ENCODE peak calls at places on chromosomes 16 and 17, in six cellular contexts. One of them, this sample, is unnamed.

GRCh38 chr17:55294042-55294751 is 29.4 kb downstream of the HLF start:
- DNase-seq in IMR-90: no peak
- DNase-seq in mesenchymal stem cell: no peak
- DNase-seq in H1: no peak
- DNase-seq in trophoblast cell: no peak
- DNase-seq in H9: no peak
- DNase-seq in this sample: no peak

GRCh38 chr16:29804455-29805231 is 1.7 kb upstream of the MAZ start:
- DNase-seq in IMR-90: no peak
- DNase-seq in mesenchymal stem cell: peak
- DNase-seq in H1: no peak
- DNase-seq in trophoblast cell: peak
- DNase-seq in H9: no peak
- DNase-seq in this sample: no peak

GRCh38 chr17:59848778-59849177 is 44.0 kb downstream of the TUBD1 start:
- DNase-seq in IMR-90: peak
- DNase-seq in mesenchymal stem cell: peak
- DNase-seq in H1: no peak
- DNase-seq in trophoblast cell: no peak
- DNase-seq in H9: no peak
- DNase-seq in this sample: no peak

GRCh38 chr17:28258347-28258887 is 60.6 kb upstream of the TMEM97 start:
- DNase-seq in IMR-90: no peak
- DNase-seq in mesenchymal stem cell: no peak
- DNase-seq in H1: no peak
- DNase-seq in trophoblast cell: no peak
- DNase-seq in H9: no peak
- DNase-seq in this sample: no peak

GRCh38 chr16:54882556-54882955 is 48.1 kb upstream of the IRX5 start:
- DNase-seq in IMR-90: no peak
- DNase-seq in mesenchymal stem cell: no peak
- DNase-seq in H1: no peak
- DNase-seq in trophoblast cell: no peak
- DNase-seq in H9: no peak
- DNase-seq in this sample: no peak

GRCh38 chr17:49959183-49959935 is 9.6 kb upstream of the DLX4 start:
- DNase-seq in IMR-90: peak
- DNase-seq in mesenchymal stem cell: no peak
- DNase-seq in H1: no peak
- DNase-seq in trophoblast cell: peak
- DNase-seq in H9: peak
- DNase-seq in this sample: no peak

GRCh38 chr16:81921415-81921814 is 89.9 kb downstream of the SDR42E1 start:
- DNase-seq in IMR-90: peak
- DNase-seq in mesenchymal stem cell: no peak
- DNase-seq in H1: no peak
- DNase-seq in trophoblast cell: no peak
- DNase-seq in H9: no peak
- DNase-seq in this sample: no peak

GRCh38 chr17:47990962-47991731 is 20.2 kb downstream of the CDK5RAP3 start:
- DNase-seq in IMR-90: peak
- DNase-seq in mesenchymal stem cell: peak
- DNase-seq in H1: no peak
- DNase-seq in trophoblast cell: no peak
- DNase-seq in H9: peak
- DNase-seq in this sample: peak

GRCh38 chr17:69533481-69534234 is 119.2 kb downstream of the MAP2K6 start:
- DNase-seq in IMR-90: no peak
- DNase-seq in mesenchymal stem cell: no peak
- DNase-seq in H1: peak
- DNase-seq in trophoblast cell: no peak
- DNase-seq in H9: peak
- DNase-seq in this sample: no peak

GRCh38 chr16:2365895-2366294 is 25.4 kb upstream of the ABCA3 start:
- DNase-seq in IMR-90: peak
- DNase-seq in mesenchymal stem cell: peak
- DNase-seq in H1: no peak
- DNase-seq in trophoblast cell: peak
- DNase-seq in H9: no peak
- DNase-seq in this sample: no peak

GRCh38 chr17:14033166-14033565 is 36.1 kb upstream of the COX10 start:
- DNase-seq in IMR-90: no peak
- DNase-seq in mesenchymal stem cell: no peak
- DNase-seq in H1: no peak
- DNase-seq in trophoblast cell: no peak
- DNase-seq in H9: no peak
- DNase-seq in this sample: no peak

GRCh38 chr16:47067203-47067602 is 76.5 kb downstream of the NETO2 start:
- DNase-seq in IMR-90: no peak
- DNase-seq in mesenchymal stem cell: no peak
- DNase-seq in H1: no peak
- DNase-seq in trophoblast cell: no peak
- DNase-seq in H9: no peak
- DNase-seq in this sample: no peak

GRCh38 chr17:34714475-34715410 is 135.4 kb downstream of the TMEM132E start:
- DNase-seq in IMR-90: no peak
- DNase-seq in mesenchymal stem cell: no peak
- DNase-seq in H1: no peak
- DNase-seq in trophoblast cell: no peak
- DNase-seq in H9: peak
- DNase-seq in this sample: no peak

GRCh38 chr17:18248300-18248731 is 10.2 kb downstream of the FLII start:
- DNase-seq in IMR-90: peak
- DNase-seq in mesenchymal stem cell: peak
- DNase-seq in H1: no peak
- DNase-seq in trophoblast cell: peak
- DNase-seq in H9: peak
- DNase-seq in this sample: no peak

GRCh38 chr16:56426585-56426984 is 1.2 kb upstream of the AMFR start:
- DNase-seq in IMR-90: peak
- DNase-seq in mesenchymal stem cell: no peak
- DNase-seq in H1: no peak
- DNase-seq in trophoblast cell: peak
- DNase-seq in H9: no peak
- DNase-seq in this sample: no peak

GRCh38 chr16:50304467-50305440 is 38.4 kb downstream of the ADCY7 start:
- DNase-seq in IMR-90: no peak
- DNase-seq in mesenchymal stem cell: no peak
- DNase-seq in H1: no peak
- DNase-seq in trophoblast cell: no peak
- DNase-seq in H9: peak
- DNase-seq in this sample: no peak

GRCh38 chr16:56518435-56518834 is 1.4 kb downstream of the BBS2 start:
- DNase-seq in IMR-90: no peak
- DNase-seq in mesenchymal stem cell: no peak
- DNase-seq in H1: no peak
- DNase-seq in trophoblast cell: no peak
- DNase-seq in H9: no peak
- DNase-seq in this sample: no peak

GRCh38 chr17:71163121-71163812 is 957.6 kb upstream of the SOX9 start:
- DNase-seq in IMR-90: peak
- DNase-seq in mesenchymal stem cell: no peak
- DNase-seq in H1: no peak
- DNase-seq in trophoblast cell: no peak
- DNase-seq in H9: no peak
- DNase-seq in this sample: no peak

GRCh38 chr16:660459-661183 is 7.3 kb upstream of the RHOT2 start:
- DNase-seq in IMR-90: peak
- DNase-seq in mesenchymal stem cell: peak
- DNase-seq in H1: no peak
- DNase-seq in trophoblast cell: peak
- DNase-seq in H9: peak
- DNase-seq in this sample: peak

GRCh38 chr17:80558046-80558445 is 13.4 kb downstream of the RPTOR start:
- DNase-seq in IMR-90: no peak
- DNase-seq in mesenchymal stem cell: no peak
- DNase-seq in H1: no peak
- DNase-seq in trophoblast cell: no peak
- DNase-seq in H9: no peak
- DNase-seq in this sample: no peak

GRCh38 chr17:41553176-41553575 is 18.7 kb downstream of the KRT9 start:
- DNase-seq in IMR-90: peak
- DNase-seq in mesenchymal stem cell: no peak
- DNase-seq in H1: no peak
- DNase-seq in trophoblast cell: no peak
- DNase-seq in H9: no peak
- DNase-seq in this sample: no peak

GRCh38 chr16:89871895-89872294 is 1.5 kb upstream of the TCF25 start:
- DNase-seq in IMR-90: no peak
- DNase-seq in mesenchymal stem cell: no peak
- DNase-seq in H1: no peak
- DNase-seq in trophoblast cell: no peak
- DNase-seq in H9: no peak
- DNase-seq in this sample: no peak

DNA sequence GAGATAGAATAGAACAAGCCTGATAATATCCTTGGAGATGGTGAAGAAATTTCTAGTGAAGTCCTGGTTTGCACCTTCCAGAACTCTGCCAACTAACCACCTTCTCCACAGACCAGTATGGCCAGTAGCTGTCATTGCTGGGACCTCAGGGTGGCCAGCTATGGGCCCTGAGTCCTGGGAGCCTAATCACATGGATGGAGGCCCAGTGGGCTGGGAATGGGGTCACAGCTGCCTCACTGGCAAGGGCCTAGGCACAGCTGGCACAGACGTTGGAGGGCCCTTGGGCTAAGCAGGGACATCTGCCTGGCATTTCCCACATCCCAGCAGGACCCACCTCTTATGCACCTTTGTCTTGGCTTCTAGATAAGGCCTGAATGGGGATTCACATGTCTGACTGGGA is 7.6 kb upstream of the WNT3 start:
- DNase-seq in IMR-90: no peak
- DNase-seq in mesenchymal stem cell: no peak
- DNase-seq in H1: no peak
- DNase-seq in trophoblast cell: no peak
- DNase-seq in H9: no peak
- DNase-seq in this sample: no peak
- H4K91ac ChIP-seq in IMR-90: no peak
- H4K91ac ChIP-seq in mesenchymal stem cell: no peak
- H4K91ac ChIP-seq in H1: no peak
- H4K91ac ChIP-seq in trophoblast cell: no peak
- H4K91ac ChIP-seq in H9: no peak
- H4K91ac ChIP-seq in this sample: no peak

GRCh38 chr17:81713004-81713555 is 996 bp downstream of the SLC25A10 start:
- DNase-seq in IMR-90: no peak
- DNase-seq in mesenchymal stem cell: no peak
- DNase-seq in H1: no peak
- DNase-seq in trophoblast cell: peak
- DNase-seq in H9: no peak
- DNase-seq in this sample: no peak

GRCh38 chr17:81710514-81711308 is 1.4 kb upstream of the SLC25A10 start:
- DNase-seq in IMR-90: no peak
- DNase-seq in mesenchymal stem cell: peak
- DNase-seq in H1: no peak
- DNase-seq in trophoblast cell: no peak
- DNase-seq in H9: no peak
- DNase-seq in this sample: no peak

GRCh38 chr17:81712468-81713003 is 452 bp downstream of the SLC25A10 start:
- DNase-seq in IMR-90: no peak
- DNase-seq in mesenchymal stem cell: peak
- DNase-seq in H1: no peak
- DNase-seq in trophoblast cell: no peak
- DNase-seq in H9: no peak
- DNase-seq in this sample: no peak

GRCh38 chr17:81713556-81714411 is 1.7 kb downstream of the SLC25A10 start:
- DNase-seq in IMR-90: no peak
- DNase-seq in mesenchymal stem cell: no peak
- DNase-seq in H1: no peak
- DNase-seq in trophoblast cell: peak
- DNase-seq in H9: no peak
- DNase-seq in this sample: no peak

DNA sequence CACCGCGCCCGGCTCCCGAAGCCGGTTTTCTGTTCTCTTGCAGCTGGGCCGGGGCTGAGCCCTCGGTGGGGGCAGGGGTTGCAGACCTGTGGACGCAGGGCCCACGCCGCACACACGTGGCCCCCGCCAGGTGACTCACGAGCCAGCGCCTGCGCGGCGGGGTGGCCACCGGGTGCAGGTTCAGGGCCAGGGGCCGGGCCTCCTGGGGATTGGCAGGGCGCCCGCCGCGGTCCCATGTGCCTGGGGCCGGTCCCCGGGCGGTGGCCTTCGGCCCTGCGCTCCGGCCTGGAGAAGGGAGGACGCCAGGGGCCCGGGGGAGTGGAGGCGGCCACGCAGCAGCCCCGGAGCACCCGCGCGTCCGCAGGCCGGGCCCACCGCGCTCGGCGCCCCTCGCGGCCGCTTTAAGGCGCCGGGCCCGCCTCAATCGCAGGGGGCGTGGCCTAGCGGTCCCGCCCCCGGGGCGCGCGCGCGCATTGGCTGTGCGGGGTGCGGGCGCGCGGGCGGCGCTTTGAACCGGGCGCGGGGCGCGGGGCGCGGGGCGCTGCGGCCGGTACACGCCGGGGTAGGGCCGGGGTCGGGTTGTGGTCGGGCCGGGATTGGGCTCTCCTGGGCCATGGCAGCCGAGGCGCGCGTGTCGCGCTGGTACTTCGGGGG is at the start of gene SLC25A10:
- DNase-seq in IMR-90: peak
- DNase-seq in mesenchymal stem cell: peak
- DNase-seq in H1: no peak
- DNase-seq in trophoblast cell: peak
- DNase-seq in H9: peak
- DNase-seq in this sample: peak
- H3K4ac ChIP-seq in IMR-90: no peak
- H3K4ac ChIP-seq in mesenchymal stem cell: peak
- H3K4ac ChIP-seq in H1: peak
- H3K4ac ChIP-seq in trophoblast cell: peak
- H3K4ac ChIP-seq in H9: no peak
- H3K4ac ChIP-seq in this sample: no peak

GRCh38 chr17:78257810-78258322 is 26.4 kb downstream of the TMEM235 start:
- DNase-seq in IMR-90: peak
- DNase-seq in mesenchymal stem cell: peak
- DNase-seq in H1: no peak
- DNase-seq in trophoblast cell: peak
- DNase-seq in H9: no peak
- DNase-seq in this sample: no peak
- H3K23ac ChIP-seq in IMR-90: no peak
- H3K23ac ChIP-seq in mesenchymal stem cell: no peak
- H3K23ac ChIP-seq in H1: no peak
- H3K23ac ChIP-seq in trophoblast cell: no peak
- H3K23ac ChIP-seq in H9: no peak
- H3K23ac ChIP-seq in this sample: peak

GRCh38 chr17:7260151-7260550 is 2.1 kb downstream of the CLDN7 start:
- DNase-seq in IMR-90: no peak
- DNase-seq in mesenchymal stem cell: no peak
- DNase-seq in H1: no peak
- DNase-seq in trophoblast cell: no peak
- DNase-seq in H9: no peak
- DNase-seq in this sample: no peak

GRCh38 chr17:7254511-7254910 is 2.5 kb downstream of the ELP5 start:
- DNase-seq in IMR-90: no peak
- DNase-seq in mesenchymal stem cell: no peak
- DNase-seq in H1: no peak
- DNase-seq in trophoblast cell: no peak
- DNase-seq in H9: no peak
- DNase-seq in this sample: no peak

GRCh38 chr17:7258731-7259554 is 3.3 kb downstream of the CLDN7 start:
- DNase-seq in IMR-90: peak
- DNase-seq in mesenchymal stem cell: no peak
- DNase-seq in H1: no peak
- DNase-seq in trophoblast cell: peak
- DNase-seq in H9: no peak
- DNase-seq in this sample: no peak

GRCh38 chr17:7259555-7259889 is 2.8 kb downstream of the CLDN7 start:
- DNase-seq in IMR-90: no peak
- DNase-seq in mesenchymal stem cell: no peak
- DNase-seq in H1: no peak
- DNase-seq in trophoblast cell: no peak
- DNase-seq in H9: no peak
- DNase-seq in this sample: no peak

GRCh38 chr17:7256766-7257456 is 4.9 kb downstream of the ELP5 start:
- DNase-seq in IMR-90: no peak
- DNase-seq in mesenchymal stem cell: no peak
- DNase-seq in H1: no peak
- DNase-seq in trophoblast cell: no peak
- DNase-seq in H9: no peak
- DNase-seq in this sample: no peak
- H4K91ac ChIP-seq in IMR-90: no peak
- H4K91ac ChIP-seq in mesenchymal stem cell: no peak
- H4K91ac ChIP-seq in H1: no peak
- H4K91ac ChIP-seq in trophoblast cell: no peak
- H4K91ac ChIP-seq in H9: no peak
- H4K91ac ChIP-seq in this sample: no peak

This sample was measured in neuronal stem cell.